ENCODE peak calls at places on chromosomes 5 and 9, in five cellular contexts. One of them, this sample, is unnamed.
A peak's percentile ranks its signal among the peaks of the same experiment; 100 is the strongest.

GRCh38 chr5:37717613-37718431 is 122.0 kb downstream of the GDNF start:
- DNase-seq in choroid plexus epithelial cell: peak; percentile 95
- DNase-seq in fibroblast of the conjunctiva: peak; percentile 72
- DNase-seq in central memory CD4-positive, alpha-beta T cell: no peak
- DNase-seq in GM20000: no peak
- DNase-seq in this sample: peak; percentile 92

GRCh38 chr5:127615916-127616315 is 33.0 kb upstream of the CTXN3 start:
- DNase-seq in choroid plexus epithelial cell: peak; percentile 29
- DNase-seq in fibroblast of the conjunctiva: peak; percentile 13
- DNase-seq in central memory CD4-positive, alpha-beta T cell: no peak
- DNase-seq in GM20000: no peak
- DNase-seq in this sample: peak; percentile 21

GRCh38 chr5:64811050-64811640 is 42.4 kb downstream of the CWC27 start:
- DNase-seq in choroid plexus epithelial cell: peak; percentile 87
- DNase-seq in fibroblast of the conjunctiva: peak; percentile 56
- DNase-seq in central memory CD4-positive, alpha-beta T cell: peak; percentile 28
- DNase-seq in GM20000: peak; percentile 16
- DNase-seq in this sample: peak; percentile 62

GRCh38 chr5:181153814-181154213 is 6.4 kb downstream of the OR2V2 start:
- DNase-seq in choroid plexus epithelial cell: no peak
- DNase-seq in fibroblast of the conjunctiva: no peak
- DNase-seq in central memory CD4-positive, alpha-beta T cell: no peak
- DNase-seq in GM20000: no peak
- DNase-seq in this sample: no peak

GRCh38 chr9:3804148-3804547 is 278.3 kb upstream of the RFX3 start:
- DNase-seq in choroid plexus epithelial cell: peak; percentile 36
- DNase-seq in fibroblast of the conjunctiva: no peak
- DNase-seq in central memory CD4-positive, alpha-beta T cell: no peak
- DNase-seq in GM20000: no peak
- DNase-seq in this sample: no peak

GRCh38 chr9:135130266-135130976 is 43.0 kb downstream of the OLFM1 start:
- DNase-seq in choroid plexus epithelial cell: no peak
- DNase-seq in fibroblast of the conjunctiva: no peak
- DNase-seq in central memory CD4-positive, alpha-beta T cell: no peak
- DNase-seq in GM20000: no peak
- DNase-seq in this sample: no peak

GRCh38 chr5:22787398-22787797 is 65.7 kb downstream of the CDH12 start:
- DNase-seq in choroid plexus epithelial cell: no peak
- DNase-seq in fibroblast of the conjunctiva: no peak
- DNase-seq in central memory CD4-positive, alpha-beta T cell: no peak
- DNase-seq in GM20000: no peak
- DNase-seq in this sample: no peak

GRCh38 chr5:155728146-155728856 is 598.7 kb upstream of the SGCD start:
- DNase-seq in choroid plexus epithelial cell: peak; percentile 16
- DNase-seq in fibroblast of the conjunctiva: no peak
- DNase-seq in central memory CD4-positive, alpha-beta T cell: no peak
- DNase-seq in GM20000: no peak
- DNase-seq in this sample: peak; percentile 80

This sample was measured in astrocyte of the hippocampus.